ENCODE peak calls at places on chromosomes 4 and X, in five cellular contexts. K, Y, M, W and V are unnamed samples.

GRCh38 chr4:35151816-35152572 is 1092.3 kb downstream of the ARAP2 start:
- DNase-seq in K (no peak), Y (no peak), M (no peak), W (peak), V (peak)

GRCh38 chr4:85496933-85497332 is 22.0 kb downstream of the ARHGAP24 start:
- DNase-seq in K (no peak), Y (no peak), M (peak), W (no peak), V (peak)

GRCh38 chr4:37822220-37822619 is 4.3 kb upstream of the PGM2 start:
- DNase-seq in K (no peak), Y (no peak), M (no peak), W (no peak), V (no peak)

GRCh38 chrX:12953420-12953819 is 21.5 kb upstream of the TMSB4X start:
- DNase-seq in K (no peak), Y (no peak), M (no peak), W (no peak), V (no peak)

GRCh38 chrX:149003863-149004660 is 501.0 kb downstream of the IDS start:
- DNase-seq in K (no peak), Y (no peak), M (peak), W (peak), V (no peak)

GRCh38 chr4:3250956-3251690 is 2.2 kb downstream of the MSANTD1 start:
- DNase-seq in K (peak), Y (peak), M (peak), W (no peak), V (no peak)

GRCh38 chr4:56531149-56531770 is 25.7 kb downstream of the ARL9 start:
- DNase-seq in K (no peak), Y (no peak), M (no peak), W (no peak), V (no peak)

GRCh38 chrX:72100824-72101351 is 30.8 kb downstream of the RTL5 start:
- DNase-seq in K (no peak), Y (no peak), M (no peak), W (peak), V (no peak)

GRCh38 chr4:122854444-122854843 is 27.8 kb downstream of the FGF2 start:
- DNase-seq in K (no peak), Y (no peak), M (peak), W (no peak), V (no peak)

GRCh38 chr4:142044271-142044670 is 407.9 kb downstream of the IL15 start:
- DNase-seq in K (no peak), Y (no peak), M (peak), W (no peak), V (peak)

GRCh38 chr4:3010577-3010976 is 47.2 kb downstream of the GRK4 start:
- DNase-seq in K (no peak), Y (no peak), M (no peak), W (no peak), V (no peak)

DNA sequence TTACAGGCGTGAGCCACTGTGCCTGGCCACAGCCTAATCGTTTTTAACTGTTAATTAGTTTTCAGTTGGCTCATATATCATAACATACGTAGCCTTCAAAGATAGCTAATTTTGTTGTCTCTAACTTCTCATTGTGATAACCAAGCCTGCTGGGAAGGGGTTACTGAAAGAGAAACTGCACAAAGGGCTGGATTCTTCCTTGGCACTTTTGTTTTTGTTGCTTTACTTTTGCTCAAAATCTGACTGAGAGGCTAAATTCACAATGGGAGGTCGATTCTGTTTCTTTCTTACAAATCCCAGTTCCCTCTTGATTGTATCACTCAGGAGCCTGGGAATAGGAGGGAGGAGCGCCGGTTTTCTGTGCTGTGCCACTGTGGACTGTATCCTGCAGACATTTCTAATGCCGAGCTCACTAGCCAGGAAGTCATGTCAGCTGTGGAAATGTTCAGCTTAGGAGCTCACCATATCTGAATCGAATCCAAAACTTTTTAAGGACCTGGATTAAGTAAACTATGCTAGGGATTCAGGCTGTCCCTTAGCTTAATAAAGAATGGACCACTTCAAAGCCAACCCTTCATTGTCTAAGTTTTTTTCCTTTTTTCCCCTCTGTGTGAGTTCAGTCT is 120.5 kb upstream of the FAT1 start:
- DNase-seq in K (peak), Y (no peak), M (peak), W (no peak), V (no peak)
- H3K4me3 ChIP-seq in K (peak), Y (no peak), M (peak), W (no peak), V (peak)

GRCh38 chrX:4550018-4550417 is 836.6 kb upstream of the PRKX start:
- DNase-seq in K (no peak), Y (no peak), M (no peak), W (peak), V (no peak)
- TF ChIP-seq CTCF in K (no peak), Y (peak), M (no peak), W (peak), V (no peak)

GRCh38 chrX:40104649-40105015 is 6.9 kb upstream of the BCOR start:
- DNase-seq in K (peak), Y (no peak), M (peak), W (peak), V (no peak)

GRCh38 chrX:40105791-40106676 is 8.3 kb upstream of the BCOR start:
- DNase-seq in K (peak), Y (no peak), M (no peak), W (peak), V (no peak)

GRCh38 chrX:40106677-40107290 is 9.0 kb upstream of the BCOR start:
- DNase-seq in K (no peak), Y (no peak), M (no peak), W (peak), V (no peak)

GRCh38 chrX:40103565-40104323 is 6.0 kb upstream of the BCOR start:
- DNase-seq in K (no peak), Y (no peak), M (no peak), W (no peak), V (no peak)

DNA sequence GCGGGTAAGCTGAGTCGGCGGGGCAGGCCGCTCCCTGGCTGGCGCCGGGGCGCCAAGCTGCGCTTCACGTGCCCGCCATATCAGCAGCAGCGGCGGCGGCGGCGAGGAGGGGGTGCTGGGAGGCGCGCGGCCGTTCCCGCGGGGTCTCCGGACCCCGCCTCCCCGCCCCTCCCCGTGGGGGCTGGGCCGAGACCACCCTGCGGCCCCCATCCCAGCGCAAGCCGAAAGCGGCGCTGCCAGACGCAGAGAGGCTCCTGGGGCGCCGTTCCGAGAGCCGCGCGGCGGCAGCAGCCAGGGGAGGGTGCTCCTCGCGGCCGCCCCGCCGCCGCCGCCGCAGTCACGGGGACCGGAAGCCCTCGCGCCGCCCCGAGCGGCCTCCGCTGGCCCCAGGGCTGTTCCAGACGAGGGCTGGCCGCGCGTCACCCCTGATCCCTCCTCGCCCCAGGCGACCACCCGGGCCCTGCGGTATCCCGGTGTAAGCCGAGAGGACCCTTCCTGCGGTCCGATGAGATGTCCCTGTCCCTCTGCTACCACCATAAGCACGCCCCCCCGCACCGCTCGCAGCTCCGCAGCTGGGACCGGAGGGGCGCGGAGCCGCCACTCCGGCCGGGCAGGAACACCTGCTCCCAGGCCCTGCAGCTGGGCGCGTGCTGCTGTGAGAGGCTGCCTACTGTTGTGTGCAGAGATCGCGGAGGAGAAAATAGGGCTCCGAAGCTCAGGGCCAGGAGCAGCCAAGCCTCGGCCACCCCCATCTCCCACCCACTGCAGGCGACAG is 7.4 kb upstream of the BCOR start:
- DNase-seq in K (peak), Y (no peak), M (no peak), W (peak), V (no peak)
- H3K4me3 ChIP-seq in K (peak), Y (peak), M (peak), W (peak), V (peak)

GRCh38 chr4:73068496-73069337 is 799 bp downstream of the COX18 start:
- DNase-seq in K (no peak), Y (no peak), M (peak), W (peak), V (peak)
- TF ChIP-seq CTCF in K (no peak), Y (no peak), M (no peak), W (no peak), V (no peak)

GRCh38 chr4:109432676-109433075 is 939 bp upstream of the SEC24B start:
- DNase-seq in K (no peak), Y (no peak), M (peak), W (peak), V (no peak)
- H3K4me3 ChIP-seq in K (peak), Y (peak), M (peak), W (peak), V (peak)

GRCh38 chr4:148216866-148217814 is 225.1 kb downstream of the NR3C2 start:
- DNase-seq in K (no peak), Y (no peak), M (peak), W (no peak), V (no peak)

GRCh38 chr4:148211533-148211932 is 230.7 kb downstream of the NR3C2 start:
- DNase-seq in K (no peak), Y (no peak), M (no peak), W (no peak), V (no peak)

GRCh38 chr4:148214529-148215166 is 227.6 kb downstream of the NR3C2 start:
- DNase-seq in K (peak), Y (no peak), M (peak), W (no peak), V (no peak)

GRCh38 chr4:148216321-148216720 is 225.9 kb downstream of the NR3C2 start:
- DNase-seq in K (no peak), Y (no peak), M (peak), W (no peak), V (no peak)

DNA sequence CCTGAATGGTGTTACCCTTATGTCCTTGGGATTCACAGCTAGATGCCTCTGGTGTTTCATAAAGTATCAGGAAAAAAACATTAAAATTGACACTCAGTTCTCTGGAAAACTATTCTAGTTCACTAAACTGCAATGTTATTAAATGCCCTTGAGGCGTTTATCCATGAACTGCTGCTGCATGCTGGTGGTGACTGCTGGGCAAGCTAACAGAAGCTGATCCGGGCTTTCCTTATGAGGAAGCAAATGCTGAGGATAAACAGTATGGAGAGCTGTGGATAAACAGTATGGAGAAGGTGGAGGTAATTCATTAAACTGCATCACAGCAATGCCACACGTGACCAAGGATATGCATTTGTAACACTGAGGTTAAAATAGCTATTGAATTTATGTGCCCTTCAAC is 227.0 kb downstream of the NR3C2 start:
- DNase-seq in K (no peak), Y (no peak), M (no peak), W (no peak), V (no peak)
- TF ChIP-seq CTCF in K (no peak), Y (no peak), M (no peak), W (no peak), V (no peak)

GRCh38 chrX:112662559-112663427 is 16.9 kb downstream of the LHFPL1 start:
- DNase-seq in K (no peak), Y (no peak), M (no peak), W (no peak), V (no peak)
- H3K4me3 ChIP-seq in K (no peak), Y (no peak), M (no peak), W (no peak), V (no peak)

GRCh38 chr4:139860435-139861024 is 194.9 kb downstream of the MGST2 start:
- DNase-seq in K (no peak), Y (no peak), M (no peak), W (no peak), V (no peak)

GRCh38 chr4:139857977-139858376 is 192.4 kb downstream of the MGST2 start:
- DNase-seq in K (no peak), Y (no peak), M (no peak), W (no peak), V (no peak)

GRCh38 chr4:139859876-139860275 is 194.3 kb downstream of the MGST2 start:
- DNase-seq in K (no peak), Y (no peak), M (no peak), W (no peak), V (no peak)

GRCh38 chr4:139858436-139859225 is 193.0 kb downstream of the MGST2 start:
- DNase-seq in K (no peak), Y (no peak), M (no peak), W (no peak), V (no peak)

DNA sequence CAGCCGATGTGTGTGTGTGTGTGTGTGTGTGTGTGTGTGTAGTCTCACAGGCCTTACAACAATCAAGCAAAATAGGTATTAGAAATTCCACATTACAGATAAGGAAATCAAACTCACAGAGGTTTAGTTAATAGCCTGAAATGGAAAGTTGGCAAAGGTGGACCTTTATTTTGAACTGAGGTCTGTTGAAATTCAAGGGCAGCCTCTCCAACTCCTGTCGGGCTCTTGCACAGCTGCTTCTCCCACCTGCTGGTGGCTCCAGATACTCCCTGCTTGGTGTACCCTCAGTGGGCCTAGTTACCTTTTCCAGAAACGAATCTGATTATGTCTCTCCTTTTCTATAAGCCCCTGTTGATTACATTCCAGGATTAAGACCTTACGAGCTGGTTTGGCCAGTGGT is 195.9 kb downstream of the MGST2 start:
- DNase-seq in K (no peak), Y (no peak), M (no peak), W (no peak), V (no peak)
- TF ChIP-seq CTCF in K (peak), Y (no peak), M (no peak), W (no peak), V (no peak)

DNA sequence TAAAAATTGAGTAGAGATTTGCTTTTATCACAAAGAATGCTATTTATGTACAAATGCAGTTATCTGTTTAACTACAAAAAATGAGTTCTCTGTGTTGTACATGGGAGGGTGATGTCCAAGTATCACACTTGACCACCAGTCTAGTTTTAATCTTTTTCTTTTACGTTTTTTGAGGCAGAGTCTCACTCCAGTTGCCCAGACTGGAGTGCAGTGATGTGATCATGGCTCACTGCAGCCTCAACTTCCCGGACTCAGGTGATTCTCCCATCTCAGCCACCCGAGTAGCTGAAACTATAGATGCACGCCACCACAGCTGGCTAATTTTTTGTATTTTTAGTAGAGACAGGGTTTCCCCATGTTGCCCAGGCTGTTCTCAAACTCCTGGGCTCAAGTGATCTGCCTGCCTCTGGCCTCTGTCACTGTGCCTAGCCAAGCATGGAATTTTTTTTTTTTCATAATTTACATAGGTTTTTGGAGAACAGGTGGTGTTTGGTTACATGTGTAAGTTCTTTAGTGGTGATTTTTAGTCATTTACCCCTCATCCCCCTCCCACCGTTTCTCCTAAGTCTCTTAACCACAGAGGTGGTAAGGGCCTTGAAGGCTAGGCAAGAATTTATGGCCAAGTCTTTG is 47.9 kb upstream of the RPA4 start:
- DNase-seq in K (no peak), Y (no peak), M (no peak), W (no peak), V (no peak)
- H3K4me3 ChIP-seq in K (no peak), Y (no peak), M (no peak), W (no peak), V (no peak)